ENCODE peak calls at places on chromosomes 1 and 21, in ten cellular contexts. One of them, this sample, is unnamed.

GRCh38 chr1:167794043-167794442 is 72.3 kb downstream of the MPZL1 start:
- DNase-seq in activated CD4-positive, alpha-beta T cell treated with anti-CD3 and anti-CD28 coated beads, Interleukin-2, amount 50 U/mL, for 1 hour: no peak
- DNase-seq in bronchial epithelial cell: peak; percentile 58
- DNase-seq in heart left ventricle: no peak
- DNase-seq in HFFc6: no peak
- DNase-seq in activated gamma-delta T cell treated with anti-CD3 and anti-CD28 coated beads, Interleukin-2, amount 50 U/mL, for 16 hours: no peak
- DNase-seq in stimulated activated CD4-positive, alpha-beta T cell treated with anti-CD3 and anti-CD28 coated beads, Interleukin-1b, Interleukin-23, amount 100 ng/mL, for 48 hours: no peak
- DNase-seq in dorsolateral prefrontal cortex: no peak
- DNase-seq in lower lobe of right lung: no peak
- DNase-seq in endodermal cell: no peak
- DNase-seq in this sample: no peak

GRCh38 chr21:38472709-38473108 is 25.6 kb downstream of the ERG start:
- DNase-seq in stimulated activated CD4-positive, alpha-beta T cell treated with anti-CD3 and anti-CD28 coated beads, Interleukin-1b, Interleukin-23, amount 100 ng/mL, for 48 hours: no peak
- DNase-seq in activated CD4-positive, alpha-beta T cell treated with anti-CD3 and anti-CD28 coated beads, Interleukin-2, amount 50 U/mL, for 1 hour: no peak
- DNase-seq in heart left ventricle: peak; percentile 38
- DNase-seq in dorsolateral prefrontal cortex: no peak
- DNase-seq in lower lobe of right lung: peak; percentile 58
- DNase-seq in endodermal cell: peak; percentile 68
- DNase-seq in activated gamma-delta T cell treated with anti-CD3 and anti-CD28 coated beads, Interleukin-2, amount 50 U/mL, for 16 hours: no peak
- DNase-seq in HFFc6: no peak
- DNase-seq in bronchial epithelial cell: no peak
- DNase-seq in this sample: no peak

GRCh38 chr1:155531624-155532023 is 31.0 kb downstream of the ASH1L start:
- DNase-seq in activated gamma-delta T cell treated with anti-CD3 and anti-CD28 coated beads, Interleukin-2, amount 50 U/mL, for 16 hours: no peak
- DNase-seq in activated CD4-positive, alpha-beta T cell treated with anti-CD3 and anti-CD28 coated beads, Interleukin-2, amount 50 U/mL, for 1 hour: no peak
- DNase-seq in endodermal cell: no peak
- DNase-seq in lower lobe of right lung: no peak
- DNase-seq in stimulated activated CD4-positive, alpha-beta T cell treated with anti-CD3 and anti-CD28 coated beads, Interleukin-1b, Interleukin-23, amount 100 ng/mL, for 48 hours: no peak
- DNase-seq in HFFc6: no peak
- DNase-seq in heart left ventricle: no peak
- DNase-seq in dorsolateral prefrontal cortex: no peak
- DNase-seq in bronchial epithelial cell: no peak
- DNase-seq in this sample: no peak

GRCh38 chr1:119721933-119722332 is 10.2 kb downstream of the PHGDH start:
- DNase-seq in activated CD4-positive, alpha-beta T cell treated with anti-CD3 and anti-CD28 coated beads, Interleukin-2, amount 50 U/mL, for 1 hour: no peak
- DNase-seq in activated gamma-delta T cell treated with anti-CD3 and anti-CD28 coated beads, Interleukin-2, amount 50 U/mL, for 16 hours: no peak
- DNase-seq in stimulated activated CD4-positive, alpha-beta T cell treated with anti-CD3 and anti-CD28 coated beads, Interleukin-1b, Interleukin-23, amount 100 ng/mL, for 48 hours: no peak
- DNase-seq in heart left ventricle: no peak
- DNase-seq in HFFc6: no peak
- DNase-seq in bronchial epithelial cell: no peak
- DNase-seq in dorsolateral prefrontal cortex: no peak
- DNase-seq in lower lobe of right lung: no peak
- DNase-seq in endodermal cell: peak; percentile 32
- DNase-seq in this sample: no peak

GRCh38 chr1:147794570-147794969 is 34.2 kb upstream of the GJA5 start:
- DNase-seq in dorsolateral prefrontal cortex: no peak
- DNase-seq in activated CD4-positive, alpha-beta T cell treated with anti-CD3 and anti-CD28 coated beads, Interleukin-2, amount 50 U/mL, for 1 hour: no peak
- DNase-seq in heart left ventricle: peak; percentile 31
- DNase-seq in bronchial epithelial cell: no peak
- DNase-seq in stimulated activated CD4-positive, alpha-beta T cell treated with anti-CD3 and anti-CD28 coated beads, Interleukin-1b, Interleukin-23, amount 100 ng/mL, for 48 hours: no peak
- DNase-seq in activated gamma-delta T cell treated with anti-CD3 and anti-CD28 coated beads, Interleukin-2, amount 50 U/mL, for 16 hours: no peak
- DNase-seq in lower lobe of right lung: no peak
- DNase-seq in HFFc6: no peak
- DNase-seq in endodermal cell: peak; percentile 62
- DNase-seq in this sample: no peak

GRCh38 chr1:14263207-14263606 is 335.3 kb upstream of the KAZN start:
- DNase-seq in activated CD4-positive, alpha-beta T cell treated with anti-CD3 and anti-CD28 coated beads, Interleukin-2, amount 50 U/mL, for 1 hour: no peak
- DNase-seq in lower lobe of right lung: no peak
- DNase-seq in heart left ventricle: no peak
- DNase-seq in stimulated activated CD4-positive, alpha-beta T cell treated with anti-CD3 and anti-CD28 coated beads, Interleukin-1b, Interleukin-23, amount 100 ng/mL, for 48 hours: no peak
- DNase-seq in endodermal cell: no peak
- DNase-seq in HFFc6: no peak
- DNase-seq in bronchial epithelial cell: no peak
- DNase-seq in dorsolateral prefrontal cortex: no peak
- DNase-seq in activated gamma-delta T cell treated with anti-CD3 and anti-CD28 coated beads, Interleukin-2, amount 50 U/mL, for 16 hours: no peak
- DNase-seq in this sample: no peak

GRCh38 chr21:38533887-38534286 is 35.6 kb upstream of the ERG start:
- DNase-seq in stimulated activated CD4-positive, alpha-beta T cell treated with anti-CD3 and anti-CD28 coated beads, Interleukin-1b, Interleukin-23, amount 100 ng/mL, for 48 hours: no peak
- DNase-seq in activated CD4-positive, alpha-beta T cell treated with anti-CD3 and anti-CD28 coated beads, Interleukin-2, amount 50 U/mL, for 1 hour: no peak
- DNase-seq in bronchial epithelial cell: no peak
- DNase-seq in dorsolateral prefrontal cortex: no peak
- DNase-seq in heart left ventricle: no peak
- DNase-seq in endodermal cell: no peak
- DNase-seq in HFFc6: no peak
- DNase-seq in activated gamma-delta T cell treated with anti-CD3 and anti-CD28 coated beads, Interleukin-2, amount 50 U/mL, for 16 hours: no peak
- DNase-seq in lower lobe of right lung: no peak
- DNase-seq in this sample: no peak

GRCh38 chr1:245177071-245177900 is 22.5 kb downstream of the KIF26B start:
- DNase-seq in lower lobe of right lung: no peak
- DNase-seq in bronchial epithelial cell: no peak
- DNase-seq in activated CD4-positive, alpha-beta T cell treated with anti-CD3 and anti-CD28 coated beads, Interleukin-2, amount 50 U/mL, for 1 hour: no peak
- DNase-seq in stimulated activated CD4-positive, alpha-beta T cell treated with anti-CD3 and anti-CD28 coated beads, Interleukin-1b, Interleukin-23, amount 100 ng/mL, for 48 hours: no peak
- DNase-seq in dorsolateral prefrontal cortex: no peak
- DNase-seq in endodermal cell: no peak
- DNase-seq in heart left ventricle: no peak
- DNase-seq in activated gamma-delta T cell treated with anti-CD3 and anti-CD28 coated beads, Interleukin-2, amount 50 U/mL, for 16 hours: no peak
- DNase-seq in HFFc6: no peak
- DNase-seq in this sample: no peak

GRCh38 chr1:200075938-200076546 is 48.5 kb downstream of the NR5A2 start:
- DNase-seq in dorsolateral prefrontal cortex: no peak
- DNase-seq in activated gamma-delta T cell treated with anti-CD3 and anti-CD28 coated beads, Interleukin-2, amount 50 U/mL, for 16 hours: no peak
- DNase-seq in endodermal cell: no peak
- DNase-seq in stimulated activated CD4-positive, alpha-beta T cell treated with anti-CD3 and anti-CD28 coated beads, Interleukin-1b, Interleukin-23, amount 100 ng/mL, for 48 hours: no peak
- DNase-seq in heart left ventricle: peak; percentile 28
- DNase-seq in bronchial epithelial cell: peak; percentile 76
- DNase-seq in activated CD4-positive, alpha-beta T cell treated with anti-CD3 and anti-CD28 coated beads, Interleukin-2, amount 50 U/mL, for 1 hour: no peak
- DNase-seq in HFFc6: peak; percentile 67
- DNase-seq in lower lobe of right lung: no peak
- DNase-seq in this sample: no peak

GRCh38 chr1:3604468-3604974 is 6.8 kb downstream of the MEGF6 start:
- DNase-seq in dorsolateral prefrontal cortex: no peak
- DNase-seq in activated CD4-positive, alpha-beta T cell treated with anti-CD3 and anti-CD28 coated beads, Interleukin-2, amount 50 U/mL, for 1 hour: no peak
- DNase-seq in heart left ventricle: no peak
- DNase-seq in activated gamma-delta T cell treated with anti-CD3 and anti-CD28 coated beads, Interleukin-2, amount 50 U/mL, for 16 hours: no peak
- DNase-seq in HFFc6: no peak
- DNase-seq in lower lobe of right lung: no peak
- DNase-seq in stimulated activated CD4-positive, alpha-beta T cell treated with anti-CD3 and anti-CD28 coated beads, Interleukin-1b, Interleukin-23, amount 100 ng/mL, for 48 hours: no peak
- DNase-seq in bronchial epithelial cell: peak; percentile 23
- DNase-seq in endodermal cell: no peak
- DNase-seq in this sample: no peak

GRCh38 chr1:62433861-62434611 is 2.8 kb upstream of the USP1 start:
- DNase-seq in activated CD4-positive, alpha-beta T cell treated with anti-CD3 and anti-CD28 coated beads, Interleukin-2, amount 50 U/mL, for 1 hour: no peak
- DNase-seq in bronchial epithelial cell: peak; percentile 5
- DNase-seq in dorsolateral prefrontal cortex: no peak
- DNase-seq in HFFc6: no peak
- DNase-seq in endodermal cell: no peak
- DNase-seq in lower lobe of right lung: no peak
- DNase-seq in heart left ventricle: no peak
- DNase-seq in activated gamma-delta T cell treated with anti-CD3 and anti-CD28 coated beads, Interleukin-2, amount 50 U/mL, for 16 hours: no peak
- DNase-seq in stimulated activated CD4-positive, alpha-beta T cell treated with anti-CD3 and anti-CD28 coated beads, Interleukin-1b, Interleukin-23, amount 100 ng/mL, for 48 hours: no peak
- DNase-seq in this sample: no peak

GRCh38 chr1:9852410-9853301 is 28.9 kb upstream of the CLSTN1 start:
- DNase-seq in bronchial epithelial cell: no peak
- DNase-seq in endodermal cell: peak; percentile 47
- DNase-seq in activated CD4-positive, alpha-beta T cell treated with anti-CD3 and anti-CD28 coated beads, Interleukin-2, amount 50 U/mL, for 1 hour: no peak
- DNase-seq in lower lobe of right lung: no peak
- DNase-seq in dorsolateral prefrontal cortex: peak; percentile 84
- DNase-seq in stimulated activated CD4-positive, alpha-beta T cell treated with anti-CD3 and anti-CD28 coated beads, Interleukin-1b, Interleukin-23, amount 100 ng/mL, for 48 hours: no peak
- DNase-seq in heart left ventricle: no peak
- DNase-seq in HFFc6: peak; percentile 55
- DNase-seq in activated gamma-delta T cell treated with anti-CD3 and anti-CD28 coated beads, Interleukin-2, amount 50 U/mL, for 16 hours: no peak
- DNase-seq in this sample: no peak

GRCh38 chr1:177754607-177755006 is 215.3 kb downstream of the SEC16B start:
- DNase-seq in heart left ventricle: no peak
- DNase-seq in HFFc6: no peak
- DNase-seq in stimulated activated CD4-positive, alpha-beta T cell treated with anti-CD3 and anti-CD28 coated beads, Interleukin-1b, Interleukin-23, amount 100 ng/mL, for 48 hours: no peak
- DNase-seq in lower lobe of right lung: no peak
- DNase-seq in activated gamma-delta T cell treated with anti-CD3 and anti-CD28 coated beads, Interleukin-2, amount 50 U/mL, for 16 hours: no peak
- DNase-seq in activated CD4-positive, alpha-beta T cell treated with anti-CD3 and anti-CD28 coated beads, Interleukin-2, amount 50 U/mL, for 1 hour: no peak
- DNase-seq in endodermal cell: no peak
- DNase-seq in bronchial epithelial cell: no peak
- DNase-seq in dorsolateral prefrontal cortex: no peak
- DNase-seq in this sample: no peak

GRCh38 chr21:35942211-35943144 is 117.8 kb downstream of the SETD4 start:
- DNase-seq in heart left ventricle: no peak
- DNase-seq in activated CD4-positive, alpha-beta T cell treated with anti-CD3 and anti-CD28 coated beads, Interleukin-2, amount 50 U/mL, for 1 hour: no peak
- DNase-seq in lower lobe of right lung: no peak
- DNase-seq in HFFc6: no peak
- DNase-seq in endodermal cell: no peak
- DNase-seq in stimulated activated CD4-positive, alpha-beta T cell treated with anti-CD3 and anti-CD28 coated beads, Interleukin-1b, Interleukin-23, amount 100 ng/mL, for 48 hours: no peak
- DNase-seq in activated gamma-delta T cell treated with anti-CD3 and anti-CD28 coated beads, Interleukin-2, amount 50 U/mL, for 16 hours: no peak
- DNase-seq in bronchial epithelial cell: no peak
- DNase-seq in dorsolateral prefrontal cortex: no peak
- DNase-seq in this sample: no peak

GRCh38 chr1:115506523-115507255 is 135.1 kb upstream of the VANGL1 start:
- DNase-seq in heart left ventricle: no peak
- DNase-seq in bronchial epithelial cell: no peak
- DNase-seq in endodermal cell: no peak
- DNase-seq in lower lobe of right lung: no peak
- DNase-seq in activated gamma-delta T cell treated with anti-CD3 and anti-CD28 coated beads, Interleukin-2, amount 50 U/mL, for 16 hours: no peak
- DNase-seq in HFFc6: no peak
- DNase-seq in stimulated activated CD4-positive, alpha-beta T cell treated with anti-CD3 and anti-CD28 coated beads, Interleukin-1b, Interleukin-23, amount 100 ng/mL, for 48 hours: no peak
- DNase-seq in dorsolateral prefrontal cortex: no peak
- DNase-seq in activated CD4-positive, alpha-beta T cell treated with anti-CD3 and anti-CD28 coated beads, Interleukin-2, amount 50 U/mL, for 1 hour: no peak
- DNase-seq in this sample: no peak

GRCh38 chr1:228152918-228153258 is 3.2 kb downstream of the GJC2 start:
- DNase-seq in activated gamma-delta T cell treated with anti-CD3 and anti-CD28 coated beads, Interleukin-2, amount 50 U/mL, for 16 hours: no peak
- DNase-seq in bronchial epithelial cell: no peak
- DNase-seq in lower lobe of right lung: peak; percentile 10
- DNase-seq in HFFc6: no peak
- DNase-seq in heart left ventricle: no peak
- DNase-seq in activated CD4-positive, alpha-beta T cell treated with anti-CD3 and anti-CD28 coated beads, Interleukin-2, amount 50 U/mL, for 1 hour: no peak
- DNase-seq in stimulated activated CD4-positive, alpha-beta T cell treated with anti-CD3 and anti-CD28 coated beads, Interleukin-1b, Interleukin-23, amount 100 ng/mL, for 48 hours: no peak
- DNase-seq in dorsolateral prefrontal cortex: no peak
- DNase-seq in endodermal cell: no peak
- DNase-seq in this sample: peak; percentile 52

GRCh38 chr1:37037675-37038074 is 3.4 kb upstream of the GRIK3 start:
- DNase-seq in stimulated activated CD4-positive, alpha-beta T cell treated with anti-CD3 and anti-CD28 coated beads, Interleukin-1b, Interleukin-23, amount 100 ng/mL, for 48 hours: no peak
- DNase-seq in dorsolateral prefrontal cortex: no peak
- DNase-seq in HFFc6: no peak
- DNase-seq in bronchial epithelial cell: no peak
- DNase-seq in endodermal cell: peak; percentile 56
- DNase-seq in activated gamma-delta T cell treated with anti-CD3 and anti-CD28 coated beads, Interleukin-2, amount 50 U/mL, for 16 hours: no peak
- DNase-seq in activated CD4-positive, alpha-beta T cell treated with anti-CD3 and anti-CD28 coated beads, Interleukin-2, amount 50 U/mL, for 1 hour: no peak
- DNase-seq in heart left ventricle: no peak
- DNase-seq in lower lobe of right lung: no peak
- DNase-seq in this sample: no peak

GRCh38 chr1:115929846-115930245 is 46.5 kb upstream of the SLC22A15 start:
- DNase-seq in lower lobe of right lung: no peak
- DNase-seq in dorsolateral prefrontal cortex: no peak
- DNase-seq in activated gamma-delta T cell treated with anti-CD3 and anti-CD28 coated beads, Interleukin-2, amount 50 U/mL, for 16 hours: no peak
- DNase-seq in endodermal cell: no peak
- DNase-seq in activated CD4-positive, alpha-beta T cell treated with anti-CD3 and anti-CD28 coated beads, Interleukin-2, amount 50 U/mL, for 1 hour: no peak
- DNase-seq in HFFc6: peak; percentile 66
- DNase-seq in bronchial epithelial cell: peak; percentile 69
- DNase-seq in heart left ventricle: no peak
- DNase-seq in stimulated activated CD4-positive, alpha-beta T cell treated with anti-CD3 and anti-CD28 coated beads, Interleukin-1b, Interleukin-23, amount 100 ng/mL, for 48 hours: no peak
- DNase-seq in this sample: no peak

GRCh38 chr1:81679972-81680371 is 120.8 kb upstream of the ADGRL2 start:
- DNase-seq in activated CD4-positive, alpha-beta T cell treated with anti-CD3 and anti-CD28 coated beads, Interleukin-2, amount 50 U/mL, for 1 hour: no peak
- DNase-seq in bronchial epithelial cell: peak; percentile 61
- DNase-seq in stimulated activated CD4-positive, alpha-beta T cell treated with anti-CD3 and anti-CD28 coated beads, Interleukin-1b, Interleukin-23, amount 100 ng/mL, for 48 hours: no peak
- DNase-seq in endodermal cell: peak; percentile 44
- DNase-seq in HFFc6: peak; percentile 17
- DNase-seq in dorsolateral prefrontal cortex: no peak
- DNase-seq in heart left ventricle: no peak
- DNase-seq in lower lobe of right lung: no peak
- DNase-seq in activated gamma-delta T cell treated with anti-CD3 and anti-CD28 coated beads, Interleukin-2, amount 50 U/mL, for 16 hours: no peak
- DNase-seq in this sample: no peak

GRCh38 chr1:181134543-181135461 is 46.3 kb downstream of the IER5 start:
- DNase-seq in heart left ventricle: no peak
- DNase-seq in lower lobe of right lung: peak; percentile 81
- DNase-seq in bronchial epithelial cell: peak; percentile 94
- DNase-seq in endodermal cell: no peak
- DNase-seq in activated gamma-delta T cell treated with anti-CD3 and anti-CD28 coated beads, Interleukin-2, amount 50 U/mL, for 16 hours: no peak
- DNase-seq in activated CD4-positive, alpha-beta T cell treated with anti-CD3 and anti-CD28 coated beads, Interleukin-2, amount 50 U/mL, for 1 hour: no peak
- DNase-seq in dorsolateral prefrontal cortex: no peak
- DNase-seq in stimulated activated CD4-positive, alpha-beta T cell treated with anti-CD3 and anti-CD28 coated beads, Interleukin-1b, Interleukin-23, amount 100 ng/mL, for 48 hours: peak; percentile 43
- DNase-seq in HFFc6: peak; percentile 69
- DNase-seq in this sample: peak; percentile 74